ENCODE peak calls at places on chromosomes 16 and 17, in eight cellular contexts. Q is NCI-H1092 treated with DMSO at 0.1 percent for 48 hours; Y is RCC 7860; I is activated CD4-positive, alpha-beta T cell treated with anti-CD3 and anti-CD28 coated beads for 24 hours; H is Right ventricle myocardium superior; M is ureter; E is AG10803; V is effector memory CD4-positive, alpha-beta T cell. W is an unnamed sample.

GRCh38 chr16:54194008-54194731 is 92.4 kb downstream of the IRX3 start:
- DNase-seq in Q (peak; percentile 90), M (peak; percentile 51), V (no peak), Y (no peak), H (peak; percentile 95), I (no peak), E (peak; percentile 58), W (no peak)

GRCh38 chr16:88705076-88705684 is 1.0 kb downstream of the RNF166 start:
- DNase-seq in I (no peak), M (no peak), E (peak; percentile 37), Y (no peak), Q (no peak), H (peak; percentile 65), V (peak; percentile 48), W (no peak)

GRCh38 chr17:17321356-17322025 is 18.3 kb downstream of the NT5M start:
- DNase-seq in Q (no peak), E (no peak), H (peak; percentile 30), M (no peak), Y (no peak), I (no peak), V (no peak), W (no peak)

GRCh38 chr16:85446846-85447656 is 166.1 kb upstream of the GSE1 start:
- DNase-seq in Y (no peak), V (no peak), M (no peak), H (no peak), E (no peak), Q (peak; percentile 48), I (no peak), W (no peak)

GRCh38 chr17:44906987-44907681 is 7.9 kb upstream of the EFTUD2 start:
- DNase-seq in V (no peak), M (no peak), Q (no peak), I (no peak), E (no peak), H (no peak), Y (no peak), W (no peak)

GRCh38 chr16:23497543-23497868 is 12.8 kb downstream of the GGA2 start:
- DNase-seq in E (no peak), Y (no peak), M (no peak), H (no peak), I (no peak), V (no peak), Q (no peak), W (no peak)

GRCh38 chr16:25563700-25564099 is 128.1 kb upstream of the HS3ST4 start:
- DNase-seq in E (no peak), M (no peak), Y (no peak), V (no peak), H (no peak), I (no peak), Q (no peak), W (no peak)

GRCh38 chr17:16449121-16449570 is 33.8 kb downstream of the TRPV2 start:
- DNase-seq in Q (no peak), E (peak; percentile 58), I (no peak), Y (no peak), V (no peak), H (no peak), M (no peak), W (no peak)

GRCh38 chr17:31549121-31549524 is 157.6 kb downstream of the RAB11FIP4 start:
- DNase-seq in H (no peak), Y (no peak), M (no peak), E (no peak), I (peak; percentile 19), Q (no peak), V (no peak), W (peak; percentile 7)

GRCh38 chr17:77146882-77147281 is 6.1 kb downstream of the SEC14L1 start:
- DNase-seq in H (peak; percentile 59), I (no peak), Y (no peak), Q (no peak), E (no peak), V (no peak), M (no peak), W (no peak)

GRCh38 chr17:13212861-13213260 is 195.0 kb upstream of the ELAC2 start:
- DNase-seq in V (no peak), H (no peak), Q (peak; percentile 71), E (no peak), M (no peak), Y (no peak), I (no peak), W (no peak)

GRCh38 chr16:10777356-10777755 is 33.7 kb downstream of the NUBP1 start:
- DNase-seq in I (no peak), M (no peak), Y (no peak), E (no peak), H (no peak), Q (no peak), V (no peak), W (no peak)

GRCh38 chr16:84153660-84154214 is 8.6 kb downstream of the DNAAF1 start:
- DNase-seq in I (no peak), M (no peak), Y (no peak), Q (no peak), V (no peak), H (no peak), E (no peak), W (no peak)

GRCh38 chr17:34519286-34519685 is 60.1 kb upstream of the TMEM132E start:
- DNase-seq in V (no peak), M (no peak), E (no peak), Y (no peak), H (no peak), I (no peak), Q (no peak), W (peak; percentile 4)

GRCh38 chr17:57264776-57265175 is 8.5 kb downstream of the MSI2 start:
- DNase-seq in E (no peak), I (no peak), H (no peak), M (no peak), Y (no peak), Q (no peak), V (no peak), W (no peak)

GRCh38 chr16:49346459-49346858 is 27.1 kb upstream of the C16orf78 start:
- DNase-seq in E (no peak), Y (no peak), I (no peak), V (no peak), Q (no peak), M (no peak), H (no peak), W (no peak)

GRCh38 chr17:75012320-75013076 is at the start of gene MRPL58:
- DNase-seq in E (peak; percentile 82), Q (peak; percentile 85), I (peak; percentile 72), V (peak; percentile 53), Y (peak; percentile 70), M (peak; percentile 83), H (peak; percentile 89), W (peak; percentile 86)

GRCh38 chr17:80284631-80285030 is 24.0 kb downstream of the RNF213 start:
- DNase-seq in Q (no peak), M (no peak), Y (no peak), H (no peak), E (no peak), I (no peak), V (no peak), W (no peak)

GRCh38 chr16:48608871-48609452 is 1.0 kb downstream of the N4BP1 start:
- DNase-seq in H (no peak), M (no peak), V (no peak), Q (no peak), I (no peak), E (peak; percentile 21), Y (no peak), W (peak; percentile 1)

GRCh38 chr17:79033741-79034501 is 10.0 kb downstream of the C1QTNF1 start:
- DNase-seq in M (no peak), I (no peak), E (no peak), Q (peak; percentile 87), V (no peak), Y (no peak), H (peak; percentile 80), W (no peak)

GRCh38 chr16:83533193-83533592 is 274.6 kb upstream of the HSBP1 start:
- DNase-seq in E (peak; percentile 49), V (no peak), H (no peak), M (no peak), Y (peak; percentile 85), I (no peak), Q (no peak), W (no peak)

GRCh38 chr17:38350035-38350434 is 1.6 kb upstream of the SOCS7 start:
- DNase-seq in Y (no peak), E (no peak), M (no peak), H (no peak), V (no peak), I (no peak), Q (no peak), W (no peak)

GRCh38 chr17:64081802-64082799 is 47.8 kb downstream of the ERN1 start:
- DNase-seq in Y (peak; percentile 15), H (no peak), V (peak; percentile 45), Q (peak; percentile 68), M (no peak), E (peak; percentile 91), I (no peak), W (peak; percentile 80)

GRCh38 chr16:48432136-48432535 is 46.9 kb upstream of the SIAH1 start:
- DNase-seq in Y (no peak), I (no peak), V (no peak), M (no peak), Q (no peak), H (no peak), E (no peak), W (no peak)